ENCODE peak calls at places on chromosomes 5 and 9, in seven cellular contexts. E is amniotic epithelial cell, U is NT2/D1, H is A549, J is tibial nerve, K is hepatic stellate cell, N is NCI-H460. O is an unnamed sample.

GRCh38 chr5:28505121-28505520 is 1466.7 kb upstream of the CDH9 start:
- DNase-seq in U (no peak), J (no peak), H (no peak), E (no peak), K (no peak), N (no peak), O (no peak)

GRCh38 chr9:92384373-92384772 is 20.0 kb downstream of the OGN start:
- DNase-seq in N (no peak), K (peak), E (peak), U (no peak), H (no peak), J (no peak), O (peak)

GRCh38 chr9:129182625-129183494 is 4.8 kb upstream of the IER5L start:
- DNase-seq in J (peak), H (peak), K (no peak), U (no peak), E (peak), N (no peak), O (no peak)

GRCh38 chr5:66722653-66723052 is 126.5 kb downstream of the MAST4 start:
- DNase-seq in U (no peak), E (no peak), H (no peak), N (no peak), J (no peak), K (no peak), O (no peak)

GRCh38 chr5:170313344-170313743 is 15.8 kb upstream of the LCP2 start:
- DNase-seq in N (no peak), E (no peak), H (no peak), U (no peak), K (no peak), J (no peak), O (no peak)

GRCh38 chr9:120873512-120873911 is 3.5 kb downstream of the PHF19 start:
- DNase-seq in K (no peak), U (peak), N (no peak), E (no peak), H (peak), J (no peak), O (no peak)

GRCh38 chr9:109584205-109584604 is 86.1 kb upstream of the PTPN3 start:
- DNase-seq in J (no peak), K (no peak), U (no peak), N (no peak), E (no peak), H (no peak), O (no peak)

GRCh38 chr5:143309661-143310431 is 93.6 kb downstream of the NR3C1 start:
- DNase-seq in K (peak), E (no peak), H (no peak), J (no peak), N (no peak), U (no peak), O (no peak)

GRCh38 chr9:120579139-120579749 is 723 bp downstream of the CDK5RAP2 start:
- DNase-seq in K (peak), E (no peak), H (peak), U (no peak), J (no peak), N (no peak), O (no peak)

GRCh38 chr9:84669293-84670105 is at the start of gene NTRK2:
- DNase-seq in H (no peak), K (peak), E (peak), U (no peak), N (no peak), J (peak), O (no peak)

GRCh38 chr5:32325067-32325466 is 12.3 kb upstream of the MTMR12 start:
- DNase-seq in H (no peak), N (no peak), J (no peak), E (peak), U (no peak), K (peak), O (no peak)

GRCh38 chr9:81560851-81561732 is 128.3 kb downstream of the TLE1 start:
- DNase-seq in J (no peak), K (no peak), H (no peak), N (no peak), U (no peak), E (peak), O (no peak)

GRCh38 chr5:53063176-53063575 is 46.4 kb downstream of the MOCS2 start:
- DNase-seq in N (no peak), J (no peak), H (no peak), U (no peak), E (peak), K (no peak), O (no peak)